ENCODE peak calls at places on chromosomes 6 and 20, in eight cellular contexts. One of them, this sample, is unnamed.

GRCh38 chr6:140980265-140980887 is 1152.3 kb upstream of the GJE1 start:
- DNase-seq in T-helper 9 cell: no peak
- DNase-seq in activated naive CD8-positive, alpha-beta T cell treated with anti-CD3 and anti-CD28 coated beads, Interleukin-2, amount 50 U/mL, for 24 hours: no peak
- DNase-seq in ELR: no peak
- DNase-seq in ovary: no peak
- DNase-seq in HFFc6: peak; percentile 16
- DNase-seq in EL: no peak
- DNase-seq in HCT116: no peak
- DNase-seq in this sample: no peak

GRCh38 chr6:138182939-138183791 is 21.4 kb downstream of the ARFGEF3 start:
- DNase-seq in T-helper 9 cell: no peak
- DNase-seq in activated naive CD8-positive, alpha-beta T cell treated with anti-CD3 and anti-CD28 coated beads, Interleukin-2, amount 50 U/mL, for 24 hours: no peak
- DNase-seq in ELR: no peak
- DNase-seq in ovary: no peak
- DNase-seq in HFFc6: no peak
- DNase-seq in EL: no peak
- DNase-seq in HCT116: no peak
- DNase-seq in this sample: no peak

GRCh38 chr20:16049478-16050093 is 523.7 kb downstream of the KIF16B start:
- DNase-seq in T-helper 9 cell: no peak
- DNase-seq in activated naive CD8-positive, alpha-beta T cell treated with anti-CD3 and anti-CD28 coated beads, Interleukin-2, amount 50 U/mL, for 24 hours: no peak
- DNase-seq in ELR: no peak
- DNase-seq in ovary: no peak
- DNase-seq in HFFc6: no peak
- DNase-seq in EL: no peak
- DNase-seq in HCT116: no peak
- DNase-seq in this sample: no peak

GRCh38 chr6:45718901-45719300 is 296.8 kb downstream of the CLIC5 start:
- DNase-seq in T-helper 9 cell: no peak
- DNase-seq in activated naive CD8-positive, alpha-beta T cell treated with anti-CD3 and anti-CD28 coated beads, Interleukin-2, amount 50 U/mL, for 24 hours: no peak
- DNase-seq in ELR: peak; percentile 58
- DNase-seq in ovary: no peak
- DNase-seq in HFFc6: peak; percentile 43
- DNase-seq in EL: peak; percentile 81
- DNase-seq in HCT116: no peak
- DNase-seq in this sample: no peak

GRCh38 chr6:152296648-152297376 is 340.4 kb downstream of the SYNE1 start:
- DNase-seq in T-helper 9 cell: no peak
- DNase-seq in activated naive CD8-positive, alpha-beta T cell treated with anti-CD3 and anti-CD28 coated beads, Interleukin-2, amount 50 U/mL, for 24 hours: no peak
- DNase-seq in ELR: no peak
- DNase-seq in ovary: no peak
- DNase-seq in HFFc6: no peak
- DNase-seq in EL: no peak
- DNase-seq in HCT116: no peak
- DNase-seq in this sample: no peak

GRCh38 chr6:9138856-9139426 is 703.6 kb upstream of the SLC35B3 start:
- DNase-seq in T-helper 9 cell: no peak
- DNase-seq in activated naive CD8-positive, alpha-beta T cell treated with anti-CD3 and anti-CD28 coated beads, Interleukin-2, amount 50 U/mL, for 24 hours: no peak
- DNase-seq in ELR: peak; percentile 31
- DNase-seq in ovary: no peak
- DNase-seq in HFFc6: no peak
- DNase-seq in EL: no peak
- DNase-seq in HCT116: no peak
- DNase-seq in this sample: no peak

GRCh38 chr6:141301779-141302178 is 830.9 kb upstream of the GJE1 start:
- DNase-seq in T-helper 9 cell: no peak
- DNase-seq in activated naive CD8-positive, alpha-beta T cell treated with anti-CD3 and anti-CD28 coated beads, Interleukin-2, amount 50 U/mL, for 24 hours: no peak
- DNase-seq in ELR: no peak
- DNase-seq in ovary: no peak
- DNase-seq in HFFc6: no peak
- DNase-seq in EL: no peak
- DNase-seq in HCT116: no peak
- DNase-seq in this sample: no peak

GRCh38 chr6:52125139-52125538 is 37.7 kb upstream of the PKHD1 start:
- DNase-seq in T-helper 9 cell: no peak
- DNase-seq in activated naive CD8-positive, alpha-beta T cell treated with anti-CD3 and anti-CD28 coated beads, Interleukin-2, amount 50 U/mL, for 24 hours: no peak
- DNase-seq in ELR: no peak
- DNase-seq in ovary: no peak
- DNase-seq in HFFc6: no peak
- DNase-seq in EL: no peak
- DNase-seq in HCT116: no peak
- DNase-seq in this sample: no peak

GRCh38 chr6:120173250-120173649 is 823.7 kb upstream of the MAN1A1 start:
- DNase-seq in T-helper 9 cell: no peak
- DNase-seq in activated naive CD8-positive, alpha-beta T cell treated with anti-CD3 and anti-CD28 coated beads, Interleukin-2, amount 50 U/mL, for 24 hours: no peak
- DNase-seq in ELR: peak; percentile 0
- DNase-seq in ovary: no peak
- DNase-seq in HFFc6: no peak
- DNase-seq in EL: no peak
- DNase-seq in HCT116: no peak
- DNase-seq in this sample: no peak

GRCh38 chr6:168799067-168799466 is 358.1 kb downstream of the SMOC2 start:
- DNase-seq in T-helper 9 cell: no peak
- DNase-seq in activated naive CD8-positive, alpha-beta T cell treated with anti-CD3 and anti-CD28 coated beads, Interleukin-2, amount 50 U/mL, for 24 hours: no peak
- DNase-seq in ELR: no peak
- DNase-seq in ovary: no peak
- DNase-seq in HFFc6: no peak
- DNase-seq in EL: no peak
- DNase-seq in HCT116: no peak
- DNase-seq in this sample: no peak